ENCODE peak calls at places on chromosomes 6 and 20, in four cellular contexts. U is type B pancreatic cell, G is Calu3, D is heart right ventricle. J is an unnamed sample.

GRCh38 chr6:9254251-9254650 is 818.9 kb upstream of the SLC35B3 start:
- DNase-seq in U (no peak), G (no peak), D (no peak), J (no peak)

GRCh38 chr6:145071836-145072235 is 663.5 kb downstream of the EPM2A start:
- DNase-seq in U (no peak), G (no peak), D (no peak), J (no peak)

GRCh38 chr6:155201461-155202226 is 62.2 kb upstream of the CLDN20 start:
- DNase-seq in U (no peak), G (no peak), D (no peak), J (no peak)

GRCh38 chr6:161373905-161374451 is 100.1 kb upstream of the AGPAT4 start:
- DNase-seq in U (peak), G (peak), D (peak), J (peak)

GRCh38 chr20:23419995-23420901 is 1.0 kb downstream of the NAPB start:
- DNase-seq in U (no peak), G (peak), D (no peak), J (peak)

GRCh38 chr6:36216559-36216958 is 20.0 kb downstream of the BRPF3 start:
- DNase-seq in U (no peak), G (no peak), D (no peak), J (no peak)

GRCh38 chr6:27327023-27327742 is 15.1 kb upstream of the POM121L2 start:
- DNase-seq in U (no peak), G (no peak), D (no peak), J (no peak)

GRCh38 chr6:105836889-105837288 is 249.2 kb upstream of the PRDM1 start:
- DNase-seq in U (no peak), G (no peak), D (no peak), J (no peak)

GRCh38 chr6:10300071-10300470 is 114.8 kb downstream of the TFAP2A start:
- DNase-seq in U (no peak), G (peak), D (no peak), J (no peak)

GRCh38 chr20:58892126-58892931 is 39.8 kb downstream of the GNAS start:
- DNase-seq in U (peak), G (peak), D (peak), J (peak)

GRCh38 chr6:16238658-16239089 is 287 bp downstream of the GMPR start:
- DNase-seq in U (no peak), G (peak), D (no peak), J (no peak)

GRCh38 chr6:36596359-36596758 is 2.2 kb downstream of the SRSF3 start:
- DNase-seq in U (no peak), G (no peak), D (no peak), J (no peak)

GRCh38 chr6:17525637-17526036 is 74.5 kb upstream of the FAM8A1 start:
- DNase-seq in U (no peak), G (no peak), D (no peak), J (no peak)

GRCh38 chr20:17895641-17896246 is 72.8 kb downstream of the SNX5 start:
- DNase-seq in U (no peak), G (no peak), D (peak), J (peak)

GRCh38 chr20:5153612-5154542 is 27.1 kb downstream of the CDS2 start:
- DNase-seq in U (no peak), G (no peak), D (no peak), J (no peak)

GRCh38 chr6:44626608-44627007 is 239.1 kb downstream of the CDC5L start:
- DNase-seq in U (no peak), G (no peak), D (no peak), J (no peak)

GRCh38 chr6:33313709-33314514 is at the start of gene TAPBP:
- DNase-seq in U (no peak), G (peak), D (peak), J (peak)

GRCh38 chr6:108203189-108204119 is 37.6 kb downstream of the NR2E1 start:
- DNase-seq in U (no peak), G (no peak), D (no peak), J (no peak)

GRCh38 chr6:161682982-161683381 is 409.1 kb upstream of the AGPAT4 start:
- DNase-seq in U (no peak), G (no peak), D (no peak), J (no peak)

GRCh38 chr6:156803353-156803752 is 26.2 kb downstream of the ARID1B start:
- DNase-seq in U (no peak), G (no peak), D (no peak), J (no peak)

GRCh38 chr20:37358366-37359150 is 12.6 kb downstream of the SRC start:
- DNase-seq in U (no peak), G (no peak), D (no peak), J (no peak)

GRCh38 chr6:81451787-81452186 is 300.7 kb downstream of the TENT5A start:
- DNase-seq in U (no peak), G (peak), D (no peak), J (no peak)

GRCh38 chr20:61120595-61121515 is 131.2 kb upstream of the CDH4 start:
- DNase-seq in U (no peak), G (peak), D (peak), J (peak)

GRCh38 chr6:120056085-120056484 is 706.5 kb upstream of the MAN1A1 start:
- DNase-seq in U (no peak), G (no peak), D (no peak), J (no peak)

GRCh38 chr20:46562373-46563169 is 12.1 kb upstream of the OCSTAMP start:
- DNase-seq in U (no peak), G (peak), D (peak), J (peak)

GRCh38 chr20:46562009-46562372 is 11.5 kb upstream of the OCSTAMP start:
- DNase-seq in U (no peak), G (no peak), D (no peak), J (no peak)

GRCh38 chr20:46564241-46564957 is 13.9 kb upstream of the OCSTAMP start:
- DNase-seq in U (no peak), G (no peak), D (no peak), J (no peak)

GRCh38 chr20:46563848-46564197 is 13.4 kb upstream of the OCSTAMP start:
- DNase-seq in U (no peak), G (no peak), D (no peak), J (no peak)

DNA sequence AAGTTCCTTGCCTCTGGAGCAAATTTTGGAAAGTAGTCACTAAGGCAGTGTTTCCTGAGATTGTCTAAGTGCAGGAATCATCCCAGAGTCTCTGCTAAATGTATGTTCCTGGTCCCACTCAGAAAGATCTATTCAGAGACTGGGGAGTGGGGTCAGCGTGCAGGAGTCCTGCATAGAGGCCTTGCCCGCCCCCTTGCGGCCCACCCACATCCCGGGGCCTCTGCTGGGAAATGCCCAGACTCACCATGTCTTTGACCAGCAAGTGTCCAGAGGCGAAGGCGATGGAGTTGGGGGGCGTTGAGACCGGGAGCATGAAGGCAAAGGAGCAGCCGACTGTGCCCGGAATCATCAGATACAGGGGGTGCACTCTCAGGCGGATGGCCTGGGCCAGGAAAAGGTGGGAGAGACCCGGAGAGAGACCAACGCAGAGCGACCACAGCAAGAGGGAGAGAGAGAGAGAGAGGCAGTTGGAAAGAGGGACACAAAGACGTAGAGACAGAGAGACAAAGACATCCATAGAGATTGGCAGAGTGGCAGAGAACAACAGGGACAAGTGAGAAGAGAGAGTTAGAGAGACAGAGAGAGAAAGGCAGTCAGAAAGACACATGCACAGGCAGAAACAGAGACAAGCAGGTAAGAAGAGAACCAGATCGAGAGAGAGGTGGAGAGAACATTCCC is 12.9 kb upstream of the OCSTAMP start:
- DNase-seq in U (no peak), G (no peak), D (no peak), J (no peak)
- TF ChIP-seq CTCF in U (no peak), G (no peak), D (no peak), J (no peak)

DNA sequence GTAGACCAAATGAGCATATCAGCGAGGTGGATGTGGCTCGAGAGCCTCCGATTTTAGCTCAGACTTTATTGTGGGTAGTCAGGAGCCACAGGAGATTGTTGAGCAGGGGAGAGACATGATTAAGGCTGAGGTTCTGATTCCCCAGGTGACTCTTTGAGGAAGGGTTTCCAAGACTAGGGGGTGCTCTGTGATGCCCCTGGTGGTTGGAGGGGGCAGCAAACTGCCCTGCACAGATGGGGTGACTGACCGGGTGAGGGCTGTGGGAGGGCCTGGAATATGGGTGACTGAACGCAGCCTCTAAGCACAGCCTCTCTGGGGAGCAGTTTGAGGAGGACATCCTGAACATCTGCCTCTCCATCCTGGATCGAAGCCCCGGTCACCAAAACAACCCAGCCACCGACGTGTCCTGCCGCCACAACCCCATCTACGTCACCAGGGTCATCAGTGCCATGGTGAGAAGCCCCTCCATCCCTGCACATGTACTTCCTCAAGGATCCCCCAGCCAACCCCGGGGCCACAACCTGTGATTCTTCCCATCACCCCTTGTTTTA is 17.0 kb downstream of the TGM6 start:
- DNase-seq in U (no peak), G (no peak), D (no peak), J (no peak)
- TF ChIP-seq CTCF in U (no peak), G (no peak), D (no peak), J (no peak)

GRCh38 chr20:2206957-2207769 is 88.6 kb upstream of the TGM3 start:
- DNase-seq in U (peak), G (peak), D (peak), J (peak)

GRCh38 chr20:2212457-2213005 is 83.3 kb upstream of the TGM3 start:
- DNase-seq in U (no peak), G (no peak), D (no peak), J (no peak)

GRCh38 chr20:2208897-2209296 is 86.9 kb upstream of the TGM3 start:
- DNase-seq in U (no peak), G (no peak), D (no peak), J (no peak)

GRCh38 chr20:2207770-2208097 is 88.1 kb upstream of the TGM3 start:
- DNase-seq in U (no peak), G (no peak), D (no peak), J (no peak)

DNA sequence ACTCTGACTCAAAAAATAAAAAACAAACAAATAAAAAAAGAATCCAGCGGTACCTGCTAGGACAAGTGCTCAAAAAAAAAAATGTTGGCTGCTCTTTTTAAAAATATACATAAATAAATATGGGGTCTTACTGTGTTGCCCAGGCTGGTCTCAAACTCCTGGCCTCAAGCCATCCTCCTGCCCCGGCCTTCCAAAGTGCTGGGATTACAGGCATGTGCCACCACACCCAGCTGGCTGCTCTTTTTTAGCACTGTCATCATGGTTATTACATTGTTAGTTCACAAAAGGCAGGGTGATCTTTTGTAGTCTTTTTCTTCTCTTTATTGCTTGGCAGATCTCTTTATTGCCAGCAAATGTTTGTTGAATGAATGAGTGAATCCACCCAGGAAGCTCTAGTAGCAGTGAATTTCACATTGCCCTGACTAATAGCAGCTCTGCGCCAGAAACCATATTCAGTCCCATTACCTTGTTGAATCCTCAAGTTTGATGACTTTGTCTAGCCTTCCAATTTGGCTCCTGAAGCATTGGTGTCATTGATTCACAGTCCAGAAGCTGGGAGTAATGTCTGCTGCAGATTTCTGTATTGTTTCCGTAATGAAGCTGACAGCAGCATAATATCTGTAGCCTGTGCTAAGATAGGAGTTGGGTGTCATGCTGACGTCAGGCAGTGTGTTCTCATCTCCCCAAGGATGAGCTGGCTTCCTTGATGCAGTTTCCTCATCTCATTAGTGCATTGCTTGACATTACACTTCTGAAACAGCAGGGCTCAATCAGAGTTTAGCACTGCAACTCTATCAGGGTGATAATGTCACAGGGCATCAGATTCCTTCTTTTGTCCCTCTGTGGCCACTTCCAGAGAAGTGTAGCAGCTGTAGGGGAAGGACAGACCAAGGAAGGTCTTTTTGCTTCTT is 84.9 kb upstream of the TGM3 start:
- DNase-seq in U (no peak), G (no peak), D (peak), J (peak)
- TF ChIP-seq CTCF in U (no peak), G (no peak), D (no peak), J (no peak)

DNA sequence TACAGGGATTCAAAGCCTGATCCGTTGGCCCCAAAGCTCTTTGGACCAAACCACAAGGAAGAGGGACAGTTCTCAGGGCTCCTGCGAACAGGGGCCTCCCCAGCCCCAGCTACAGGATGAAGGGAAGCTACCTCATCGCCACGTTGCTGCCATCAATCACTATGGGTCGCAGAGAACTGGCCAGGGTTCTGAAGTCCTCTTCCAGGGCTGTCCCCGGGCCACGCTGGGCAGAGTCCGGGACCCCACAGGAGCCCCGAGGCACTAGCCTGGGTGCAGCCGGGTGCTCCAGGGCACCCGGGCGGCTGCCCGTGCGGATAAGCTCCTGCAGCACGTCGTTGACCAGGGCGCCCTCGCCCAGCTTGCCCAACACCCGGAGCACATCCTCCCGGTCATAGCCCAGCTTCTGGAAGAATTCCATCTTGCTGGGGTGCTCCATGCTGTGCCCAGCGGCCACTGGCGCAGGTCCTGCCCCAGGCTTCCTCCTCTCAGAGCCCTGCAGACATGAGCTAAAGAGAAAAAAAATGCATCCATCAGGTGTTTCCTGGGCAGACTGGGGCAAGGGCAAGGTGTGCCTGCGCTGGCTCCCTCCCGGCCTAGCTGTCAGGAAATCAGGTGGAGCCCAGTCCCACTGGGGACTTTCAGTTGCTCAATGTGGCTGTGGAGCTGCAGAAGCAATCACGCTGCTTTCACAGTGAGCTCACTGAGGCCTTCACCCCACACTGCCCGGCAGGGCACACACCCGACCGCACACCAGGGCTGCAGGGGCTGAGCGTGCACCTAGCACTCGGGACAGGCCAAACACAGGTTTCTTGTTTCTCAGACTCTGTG is 10.5 kb downstream of the ZC3H12D start:
- DNase-seq in U (no peak), G (no peak), D (no peak), J (no peak)
- TF ChIP-seq CTCF in U (no peak), G (no peak), D (no peak), J (no peak)

GRCh38 chr6:103273048-103273447 is 1586.7 kb downstream of the HACE1 start:
- DNase-seq in U (no peak), G (no peak), D (no peak), J (no peak)
- TF ChIP-seq CTCF in U (peak), G (peak), D (peak), J (peak)

GRCh38 chr6:143595256-143596036 is 82.3 kb upstream of the PHACTR2 start:
- DNase-seq in U (no peak), G (no peak), D (no peak), J (no peak)

GRCh38 chr6:143598466-143599080 is 79.2 kb upstream of the PHACTR2 start:
- DNase-seq in U (no peak), G (no peak), D (peak), J (no peak)

GRCh38 chr6:143594647-143595046 is 83.1 kb upstream of the PHACTR2 start:
- DNase-seq in U (no peak), G (no peak), D (no peak), J (no peak)

GRCh38 chr6:143600821-143601220 is 76.9 kb upstream of the PHACTR2 start:
- DNase-seq in U (no peak), G (no peak), D (no peak), J (no peak)

DNA sequence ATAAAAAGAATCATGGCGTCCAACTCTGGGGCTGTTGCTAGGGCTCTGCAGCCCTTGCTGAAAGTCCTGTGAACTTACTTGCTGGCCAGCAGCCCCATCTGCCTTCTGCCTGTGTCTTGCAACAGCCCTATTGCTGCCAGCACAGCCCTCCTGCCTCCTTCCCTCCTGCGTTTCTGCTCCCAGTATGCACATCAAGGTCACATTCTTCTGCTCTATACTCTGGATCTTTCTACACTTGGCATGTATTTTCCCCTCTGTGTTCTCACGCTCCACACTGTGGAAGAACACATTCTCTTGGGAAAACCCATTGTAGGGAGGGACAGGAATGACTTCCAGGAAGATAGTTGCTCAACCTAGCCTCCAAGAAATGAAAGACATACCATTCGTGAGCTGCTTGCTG is 80.9 kb upstream of the PHACTR2 start:
- DNase-seq in U (no peak), G (no peak), D (peak), J (peak)
- TF ChIP-seq CTCF in U (no peak), G (no peak), D (no peak), J (no peak)

GRCh38 chr6:19368511-19368910 is 468.7 kb upstream of the ID4 start:
- DNase-seq in U (no peak), G (no peak), D (no peak), J (no peak)
- TF ChIP-seq CTCF in U (no peak), G (no peak), D (no peak), J (no peak)

DNA sequence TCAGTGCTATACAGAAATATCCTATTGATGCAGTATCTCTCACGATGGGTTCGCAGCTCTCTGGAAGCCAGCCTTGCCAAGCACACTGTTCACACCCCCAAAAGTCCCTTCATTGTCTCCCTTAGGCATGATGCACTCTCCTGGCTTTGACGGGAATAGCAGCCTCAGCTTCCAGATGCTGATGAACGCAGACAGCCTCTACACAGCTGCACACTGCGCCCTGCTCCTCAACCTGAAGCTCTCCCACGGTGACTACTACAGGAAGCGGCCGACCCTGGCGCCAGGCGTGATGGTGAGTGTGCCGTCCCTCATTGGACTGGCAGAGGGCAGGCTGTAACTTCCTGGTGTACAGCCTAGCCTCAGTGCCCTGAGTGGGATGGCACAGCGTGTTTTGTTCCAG is 60.0 kb upstream of the PBOV1 start:
- DNase-seq in U (no peak), G (no peak), D (peak), J (no peak)
- TF ChIP-seq CTCF in U (peak), G (no peak), D (peak), J (peak)

DNA sequence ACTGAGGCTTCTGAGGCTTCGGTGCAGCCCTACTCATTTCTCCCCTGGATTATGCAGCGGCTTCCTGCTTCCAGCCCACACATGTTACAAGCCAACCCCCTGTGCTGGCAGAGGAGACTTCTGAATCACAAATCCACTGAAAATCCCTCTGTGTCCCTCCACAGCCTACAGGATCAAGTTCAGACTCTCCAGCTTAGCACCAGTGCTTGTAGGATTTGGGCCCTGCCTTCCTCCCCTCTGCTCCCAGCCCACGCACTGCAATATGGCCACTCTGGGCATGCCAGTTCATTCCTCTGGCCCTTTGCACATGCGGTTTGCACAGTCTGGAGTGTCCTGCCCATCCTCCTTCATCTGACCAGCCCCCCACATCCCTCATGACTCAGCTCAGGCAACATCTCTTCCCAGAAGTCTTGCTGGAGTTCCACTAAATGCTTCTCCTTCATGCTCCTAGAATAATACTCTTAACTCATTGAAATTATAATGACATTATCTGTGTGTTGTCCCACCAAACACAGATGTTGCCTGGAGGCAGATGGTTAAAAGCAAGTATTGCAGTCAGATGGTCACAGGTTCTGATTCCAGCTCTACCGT is 15.9 kb upstream of the MDGA1 start:
- DNase-seq in U (no peak), G (no peak), D (no peak), J (no peak)
- TF ChIP-seq CTCF in U (no peak), G (no peak), D (no peak), J (no peak)